ENCODE peak calls at places on chromosomes 1 and 21, in six cellular contexts. J is mucosa of gallbladder; A is mesothelial cell of epicardium; D is stimulated activated naive CD8-positive, alpha-beta T cell treated with anti-CD3 and anti-CD28 coated beads, Interleukin-15, amount 100 ng/mL, for 72 hours; K is kidney glomerular epithelial cell; S is activated CD4-positive, alpha-beta T cell treated with anti-CD3 and anti-CD28 coated beads, Interleukin-2, amount 50 U/mL, for 24 hours. F is an unnamed sample.

GRCh38 chr1:81513796-81514354 is 286.9 kb upstream of the ADGRL2 start:
- DNase-seq in J (no peak), A (no peak), D (no peak), K (no peak), S (no peak), F (no peak)

GRCh38 chr1:91696321-91696720 is 189.6 kb downstream of the TGFBR3 start:
- DNase-seq in J (no peak), A (no peak), D (no peak), K (no peak), S (no peak), F (no peak)

GRCh38 chr1:151829352-151830046 is 2.1 kb downstream of the RORC start:
- DNase-seq in J (no peak), A (no peak), D (no peak), K (no peak), S (no peak), F (no peak)

GRCh38 chr1:184622136-184622823 is 132.4 kb downstream of the EDEM3 start:
- DNase-seq in J (peak; percentile 35), A (peak; percentile 40), D (no peak), K (peak; percentile 59), S (no peak), F (peak; percentile 21)

GRCh38 chr21:32131960-32132359 is 146.9 kb downstream of the MIS18A start:
- DNase-seq in J (no peak), A (no peak), D (no peak), K (peak; percentile 2), S (no peak), F (peak; percentile 66)

GRCh38 chr1:184724843-184725242 is 29.8 kb downstream of the EDEM3 start:
- DNase-seq in J (no peak), A (no peak), D (no peak), K (no peak), S (no peak), F (no peak)

GRCh38 chr1:21634481-21635137 is 34.5 kb downstream of the RAP1GAP start:
- DNase-seq in J (peak; percentile 84), A (no peak), D (no peak), K (peak; percentile 79), S (no peak), F (peak; percentile 58)

GRCh38 chr1:50368179-50369007 is 54.9 kb downstream of the DMRTA2 start:
- DNase-seq in J (no peak), A (no peak), D (peak; percentile 47), K (peak; percentile 17), S (peak; percentile 5), F (peak; percentile 25)

GRCh38 chr1:23421343-23421742 is 3.2 kb downstream of the TCEA3 start:
- DNase-seq in J (no peak), A (no peak), D (no peak), K (no peak), S (no peak), F (no peak)

GRCh38 chr1:195202271-195202670 is 1406.0 kb downstream of the KCNT2 start:
- DNase-seq in J (no peak), A (no peak), D (no peak), K (no peak), S (no peak), F (no peak)

GRCh38 chr1:145690587-145691558 is 16.3 kb downstream of the PDZK1 start:
- DNase-seq in J (no peak), A (no peak), D (peak; percentile 31), K (peak; percentile 41), S (peak; percentile 7), F (no peak)

GRCh38 chr1:57800341-57800740 is 376.5 kb upstream of the DAB1 start:
- DNase-seq in J (no peak), A (no peak), D (no peak), K (no peak), S (no peak), F (no peak)

GRCh38 chr1:58570817-58571216 is 6.2 kb downstream of the TACSTD2 start:
- DNase-seq in J (no peak), A (no peak), D (no peak), K (no peak), S (no peak), F (no peak)

GRCh38 chr1:71157151-71157550 is 76.3 kb upstream of the ZRANB2 start:
- DNase-seq in J (no peak), A (no peak), D (no peak), K (no peak), S (no peak), F (no peak)

GRCh38 chr1:164876717-164877116 is 317.7 kb downstream of the PBX1 start:
- DNase-seq in J (no peak), A (no peak), D (no peak), K (no peak), S (no peak), F (no peak)

GRCh38 chr1:42003433-42003832 is 84.7 kb upstream of the HIVEP3 start:
- DNase-seq in J (peak; percentile 68), A (no peak), D (no peak), K (no peak), S (no peak), F (no peak)

GRCh38 chr1:64608015-64608650 is 136.7 kb upstream of the RAVER2 start:
- DNase-seq in J (no peak), A (no peak), D (no peak), K (no peak), S (no peak), F (no peak)

GRCh38 chr1:220631238-220631842 is 58.8 kb upstream of the C1orf115 start:
- DNase-seq in J (no peak), A (no peak), D (no peak), K (no peak), S (no peak), F (no peak)

GRCh38 chr21:36148886-36149285 is 7.7 kb upstream of the DOP1B start:
- DNase-seq in J (no peak), A (no peak), D (no peak), K (no peak), S (no peak), F (no peak)

GRCh38 chr1:209527993-209528392 is 55.5 kb upstream of the CAMK1G start:
- DNase-seq in J (peak; percentile 65), A (no peak), D (no peak), K (peak; percentile 97), S (no peak), F (peak; percentile 55)

GRCh38 chr1:230348386-230349022 is 77.6 kb downstream of the PGBD5 start:
- DNase-seq in J (no peak), A (no peak), D (no peak), K (no peak), S (no peak), F (no peak)

GRCh38 chr1:162151900-162152829 is 82.7 kb downstream of the NOS1AP start:
- DNase-seq in J (peak; percentile 68), A (no peak), D (no peak), K (no peak), S (no peak), F (no peak)

GRCh38 chr1:205456868-205457724 is 1.3 kb upstream of the BLACAT1 start:
- DNase-seq in J (no peak), A (no peak), D (no peak), K (no peak), S (no peak), F (no peak)

GRCh38 chr1:209989525-209989924 is 51.5 kb downstream of the SYT14 start:
- DNase-seq in J (no peak), A (no peak), D (no peak), K (peak; percentile 14), S (no peak), F (no peak)

GRCh38 chr1:154975409-154976205 is 1.1 kb downstream of the CKS1B start:
- DNase-seq in J (peak; percentile 57), A (no peak), D (peak; percentile 61), K (peak; percentile 69), S (no peak), F (peak; percentile 63)

GRCh38 chr1:54716299-54717047 is 812 bp downstream of the TTC4 start:
- DNase-seq in J (no peak), A (no peak), D (no peak), K (peak; percentile 21), S (peak; percentile 18), F (peak; percentile 53)